ENCODE peak calls at places on chromosomes 7 and 10, in four cellular contexts. One of them, this sample, is unnamed. For H3K36me3 and H3K9me3, the result is how much of the 10 kb centered on the place peaks cover.

GRCh38 chr10:74139981-74140380 is 10.6 kb downstream of the AP3M1 start:
- DNase-seq in CD8-positive, alpha-beta T cell: no peak
- DNase-seq in HepG2: no peak
- DNase-seq in adrenal gland: no peak
- DNase-seq in this sample: no peak

GRCh38 chr7:38368191-38368605 is 94.8 kb upstream of the TARP start:
- DNase-seq in CD8-positive, alpha-beta T cell: peak
- DNase-seq in HepG2: peak
- DNase-seq in adrenal gland: peak
- DNase-seq in this sample: peak

GRCh38 chr10:43390791-43391190 is 18.2 kb downstream of the HNRNPF start:
- DNase-seq in CD8-positive, alpha-beta T cell: no peak
- DNase-seq in HepG2: peak
- DNase-seq in adrenal gland: peak
- DNase-seq in this sample: no peak

GRCh38 chr10:47264797-47265281 is 35.2 kb upstream of the GDF10 start:
- DNase-seq in CD8-positive, alpha-beta T cell: peak
- DNase-seq in HepG2: peak
- DNase-seq in adrenal gland: no peak
- DNase-seq in this sample: no peak

GRCh38 chr7:104643587-104644217 is 315.3 kb downstream of the LHFPL3 start:
- DNase-seq in CD8-positive, alpha-beta T cell: no peak
- DNase-seq in HepG2: peak
- DNase-seq in adrenal gland: no peak
- DNase-seq in this sample: no peak

GRCh38 chr7:155761162-155761561 is 51.1 kb downstream of the SHH start:
- DNase-seq in CD8-positive, alpha-beta T cell: no peak
- DNase-seq in HepG2: no peak
- DNase-seq in adrenal gland: no peak
- DNase-seq in this sample: no peak

GRCh38 chr7:155392726-155393570 is 65.0 kb upstream of the EN2 start:
- DNase-seq in CD8-positive, alpha-beta T cell: no peak
- DNase-seq in HepG2: no peak
- DNase-seq in adrenal gland: no peak
- DNase-seq in this sample: no peak

GRCh38 chr7:77993823-77994222 is 195.2 kb downstream of the PHTF2 start:
- DNase-seq in CD8-positive, alpha-beta T cell: no peak
- DNase-seq in HepG2: no peak
- DNase-seq in adrenal gland: no peak
- DNase-seq in this sample: no peak

GRCh38 chr7:22653981-22654380 is 73.0 kb upstream of the IL6 start:
- DNase-seq in CD8-positive, alpha-beta T cell: no peak
- DNase-seq in HepG2: no peak
- DNase-seq in adrenal gland: no peak
- DNase-seq in this sample: no peak

GRCh38 chr10:21814866-21815265 is 188.7 kb downstream of the DNAJC1 start:
- DNase-seq in CD8-positive, alpha-beta T cell: no peak
- DNase-seq in HepG2: no peak
- DNase-seq in adrenal gland: no peak
- DNase-seq in this sample: no peak

GRCh38 chr10:61346946-61347345 is 106.2 kb downstream of the TMEM26 start:
- DNase-seq in CD8-positive, alpha-beta T cell: no peak
- DNase-seq in HepG2: no peak
- DNase-seq in adrenal gland: no peak
- DNase-seq in this sample: no peak

GRCh38 chr10:8035641-8036520 is 18.6 kb upstream of the GATA3 start:
- DNase-seq in CD8-positive, alpha-beta T cell: no peak
- DNase-seq in HepG2: no peak
- DNase-seq in adrenal gland: no peak
- DNase-seq in this sample: no peak

GRCh38 chr10:72275351-72276012 is 1.8 kb downstream of the DDIT4 start:
- DNase-seq in CD8-positive, alpha-beta T cell: no peak
- DNase-seq in HepG2: no peak
- DNase-seq in adrenal gland: peak
- DNase-seq in this sample: peak

GRCh38 chr7:127189074-127189473 is 63.7 kb downstream of the GRM8 start:
- DNase-seq in CD8-positive, alpha-beta T cell: no peak
- DNase-seq in HepG2: no peak
- DNase-seq in adrenal gland: no peak
- DNase-seq in this sample: no peak

GRCh38 chr10:71968553-71969474 is 4.6 kb downstream of the CHST3 start:
- DNase-seq in CD8-positive, alpha-beta T cell: no peak
- DNase-seq in HepG2: no peak
- DNase-seq in adrenal gland: peak
- DNase-seq in this sample: no peak

GRCh38 chr10:80191589-80192270 is 13.6 kb downstream of the ANXA11 start:
- DNase-seq in CD8-positive, alpha-beta T cell: peak
- DNase-seq in HepG2: no peak
- DNase-seq in adrenal gland: no peak
- DNase-seq in this sample: no peak

GRCh38 chr10:132360766-132361447 is 28.9 kb downstream of the LRRC27 start:
- DNase-seq in CD8-positive, alpha-beta T cell: peak
- DNase-seq in HepG2: no peak
- DNase-seq in adrenal gland: peak
- DNase-seq in this sample: no peak

GRCh38 chr10:43315535-43316245 is 48.8 kb upstream of the RASGEF1A start:
- DNase-seq in CD8-positive, alpha-beta T cell: no peak
- DNase-seq in HepG2: peak
- DNase-seq in adrenal gland: no peak
- DNase-seq in this sample: no peak

GRCh38 chr7:42831051-42831952 is 80.6 kb downstream of the C7orf25 start:
- DNase-seq in CD8-positive, alpha-beta T cell: no peak
- DNase-seq in HepG2: peak
- DNase-seq in adrenal gland: peak
- DNase-seq in this sample: peak

GRCh38 chr7:97021443-97022261 is 3.0 kb downstream of the DLX5 start:
- DNase-seq in CD8-positive, alpha-beta T cell: no peak
- DNase-seq in HepG2: no peak
- DNase-seq in adrenal gland: no peak
- DNase-seq in this sample: no peak

GRCh38 chr10:119687192-119688032 is 36.2 kb downstream of the BAG3 start:
- DNase-seq in CD8-positive, alpha-beta T cell: no peak
- DNase-seq in HepG2: peak
- DNase-seq in adrenal gland: no peak
- DNase-seq in this sample: no peak

GRCh38 chr10:103555321-103555649 is 61.8 kb downstream of the NEURL1 start:
- DNase-seq in CD8-positive, alpha-beta T cell: no peak
- DNase-seq in HepG2: no peak
- DNase-seq in adrenal gland: no peak
- DNase-seq in this sample: no peak

GRCh38 chr10:46311501-46311951 is 24.7 kb downstream of the ANTXRL start:
- DNase-seq in CD8-positive, alpha-beta T cell: no peak
- DNase-seq in HepG2: no peak
- DNase-seq in adrenal gland: no peak
- DNase-seq in this sample: no peak

GRCh38 chr7:75617634-75618234 is 121.0 kb downstream of the HIP1 start:
- DNase-seq in CD8-positive, alpha-beta T cell: peak
- DNase-seq in HepG2: peak
- DNase-seq in adrenal gland: peak
- DNase-seq in this sample: no peak

GRCh38 chr10:102919992-102920736 is 2.1 kb downstream of the CNNM2 start:
- DNase-seq in CD8-positive, alpha-beta T cell: no peak
- DNase-seq in HepG2: peak
- DNase-seq in adrenal gland: no peak
- DNase-seq in this sample: no peak

GRCh38 chr10:74841265-74841973 is 15.0 kb downstream of the KAT6B start:
- DNase-seq in CD8-positive, alpha-beta T cell: no peak
- DNase-seq in HepG2: no peak
- DNase-seq in adrenal gland: peak
- DNase-seq in this sample: no peak

GRCh38 chr10:110016037-110016436 is 8.3 kb downstream of the ADD3 start:
- DNase-seq in CD8-positive, alpha-beta T cell: no peak
- DNase-seq in HepG2: peak
- DNase-seq in adrenal gland: no peak
- DNase-seq in this sample: peak

GRCh38 chr10:123496336-123496735 is 169.8 kb upstream of the GPR26 start:
- DNase-seq in CD8-positive, alpha-beta T cell: no peak
- DNase-seq in HepG2: no peak
- DNase-seq in adrenal gland: no peak
- DNase-seq in this sample: peak

GRCh38 chr7:14385074-14385473 is 395.6 kb upstream of the ETV1 start:
- DNase-seq in CD8-positive, alpha-beta T cell: no peak
- DNase-seq in HepG2: no peak
- DNase-seq in adrenal gland: no peak
- DNase-seq in this sample: no peak

GRCh38 chr7:28958235-28958945 is at the start of gene TRIL:
- DNase-seq in CD8-positive, alpha-beta T cell: no peak
- DNase-seq in HepG2: no peak
- DNase-seq in adrenal gland: peak
- DNase-seq in this sample: peak

GRCh38 chr7:28955723-28956607 is 2.2 kb downstream of the TRIL start:
- DNase-seq in CD8-positive, alpha-beta T cell: no peak
- DNase-seq in HepG2: peak
- DNase-seq in adrenal gland: peak
- DNase-seq in this sample: peak

GRCh38 chr7:28956608-28957063 is 1.5 kb downstream of the TRIL start:
- DNase-seq in CD8-positive, alpha-beta T cell: no peak
- DNase-seq in HepG2: peak
- DNase-seq in adrenal gland: peak
- DNase-seq in this sample: peak

GRCh38 chr7:28957822-28958234 is 302 bp downstream of the TRIL start:
- DNase-seq in CD8-positive, alpha-beta T cell: no peak
- DNase-seq in HepG2: no peak
- DNase-seq in adrenal gland: no peak
- DNase-seq in this sample: peak

DNA sequence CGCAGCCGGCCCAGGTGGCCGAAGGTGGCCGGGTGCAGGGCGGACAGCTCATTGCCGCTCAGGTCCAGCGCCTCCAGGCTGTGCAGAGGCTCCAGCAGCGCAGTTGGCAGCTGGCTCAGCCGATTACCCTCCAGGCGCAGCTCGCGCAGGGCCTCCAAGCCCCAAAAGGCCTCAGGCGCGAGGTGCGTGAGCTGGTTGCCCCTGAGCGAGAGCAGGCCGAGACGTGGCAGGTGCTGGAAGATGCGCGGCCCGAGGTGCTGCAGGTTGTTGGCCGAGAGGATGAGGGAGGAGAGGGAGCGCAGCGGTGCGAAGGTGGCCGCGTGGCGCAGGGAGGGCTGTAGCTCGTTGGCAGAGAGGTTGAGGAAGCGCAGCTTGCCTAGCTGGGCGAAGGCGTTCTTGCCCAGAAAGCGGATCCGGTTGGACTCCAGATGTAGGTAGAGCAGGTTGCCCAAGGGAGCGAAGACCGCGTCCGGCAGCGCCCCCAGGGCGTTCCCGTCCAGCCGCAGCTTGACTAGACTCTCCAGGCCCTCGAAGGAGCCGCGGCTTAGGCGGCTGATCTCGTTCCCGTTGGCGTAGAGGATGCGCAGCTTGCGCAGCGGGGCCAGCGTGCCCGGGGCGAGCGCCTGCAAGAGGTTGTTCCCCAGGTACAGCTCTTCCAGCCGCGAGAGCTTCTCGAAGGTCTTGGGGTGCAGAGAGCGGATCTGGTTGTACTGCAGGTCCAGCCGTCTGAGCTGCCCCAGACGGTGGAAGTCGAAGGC is 887 bp downstream of the TRIL start:
- DNase-seq in CD8-positive, alpha-beta T cell: no peak
- DNase-seq in HepG2: no peak
- DNase-seq in adrenal gland: peak
- DNase-seq in this sample: no peak
- H3K4me3 ChIP-seq in CD8-positive, alpha-beta T cell: peak
- H3K4me3 ChIP-seq in HepG2: no peak
- H3K4me3 ChIP-seq in adrenal gland: no peak
- H3K4me3 ChIP-seq in this sample: peak

DNA sequence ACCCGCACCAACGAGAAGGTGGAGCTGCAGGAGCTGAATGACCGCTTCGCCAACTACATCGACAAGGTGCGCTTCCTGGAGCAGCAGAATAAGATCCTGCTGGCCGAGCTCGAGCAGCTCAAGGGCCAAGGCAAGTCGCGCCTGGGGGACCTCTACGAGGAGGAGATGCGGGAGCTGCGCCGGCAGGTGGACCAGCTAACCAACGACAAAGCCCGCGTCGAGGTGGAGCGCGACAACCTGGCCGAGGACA is 1.6 kb downstream of the VIM start:
- DNase-seq in CD8-positive, alpha-beta T cell: no peak
- DNase-seq in HepG2: no peak
- DNase-seq in adrenal gland: no peak
- DNase-seq in this sample: no peak
- H3K36me3 ChIP-seq in CD8-positive, alpha-beta T cell: under half
- H3K36me3 ChIP-seq in HepG2: under half
- H3K36me3 ChIP-seq in adrenal gland: under half
- H3K36me3 ChIP-seq in this sample: half or more

GRCh38 chr7:57769958-57770357 is 320.0 kb downstream of the ZNF716 start:
- DNase-seq in CD8-positive, alpha-beta T cell: no peak
- DNase-seq in HepG2: no peak
- DNase-seq in adrenal gland: no peak
- DNase-seq in this sample: no peak
- H3K9me3 ChIP-seq in CD8-positive, alpha-beta T cell: under half
- H3K9me3 ChIP-seq in HepG2: half or more
- H3K9me3 ChIP-seq in adrenal gland: under half
- H3K9me3 ChIP-seq in this sample: under half

GRCh38 chr7:130140551-130141160 is 64.5 kb downstream of the TMEM209 start:
- DNase-seq in CD8-positive, alpha-beta T cell: no peak
- DNase-seq in HepG2: no peak
- DNase-seq in adrenal gland: no peak
- DNase-seq in this sample: no peak

GRCh38 chr7:130143334-130143732 is 61.9 kb downstream of the TMEM209 start:
- DNase-seq in CD8-positive, alpha-beta T cell: no peak
- DNase-seq in HepG2: no peak
- DNase-seq in adrenal gland: no peak
- DNase-seq in this sample: no peak

GRCh38 chr7:130142654-130143333 is 62.4 kb downstream of the TMEM209 start:
- DNase-seq in CD8-positive, alpha-beta T cell: no peak
- DNase-seq in HepG2: no peak
- DNase-seq in adrenal gland: no peak
- DNase-seq in this sample: no peak

GRCh38 chr7:130141161-130141857 is 63.9 kb downstream of the TMEM209 start:
- DNase-seq in CD8-positive, alpha-beta T cell: peak
- DNase-seq in HepG2: no peak
- DNase-seq in adrenal gland: peak
- DNase-seq in this sample: no peak

DNA sequence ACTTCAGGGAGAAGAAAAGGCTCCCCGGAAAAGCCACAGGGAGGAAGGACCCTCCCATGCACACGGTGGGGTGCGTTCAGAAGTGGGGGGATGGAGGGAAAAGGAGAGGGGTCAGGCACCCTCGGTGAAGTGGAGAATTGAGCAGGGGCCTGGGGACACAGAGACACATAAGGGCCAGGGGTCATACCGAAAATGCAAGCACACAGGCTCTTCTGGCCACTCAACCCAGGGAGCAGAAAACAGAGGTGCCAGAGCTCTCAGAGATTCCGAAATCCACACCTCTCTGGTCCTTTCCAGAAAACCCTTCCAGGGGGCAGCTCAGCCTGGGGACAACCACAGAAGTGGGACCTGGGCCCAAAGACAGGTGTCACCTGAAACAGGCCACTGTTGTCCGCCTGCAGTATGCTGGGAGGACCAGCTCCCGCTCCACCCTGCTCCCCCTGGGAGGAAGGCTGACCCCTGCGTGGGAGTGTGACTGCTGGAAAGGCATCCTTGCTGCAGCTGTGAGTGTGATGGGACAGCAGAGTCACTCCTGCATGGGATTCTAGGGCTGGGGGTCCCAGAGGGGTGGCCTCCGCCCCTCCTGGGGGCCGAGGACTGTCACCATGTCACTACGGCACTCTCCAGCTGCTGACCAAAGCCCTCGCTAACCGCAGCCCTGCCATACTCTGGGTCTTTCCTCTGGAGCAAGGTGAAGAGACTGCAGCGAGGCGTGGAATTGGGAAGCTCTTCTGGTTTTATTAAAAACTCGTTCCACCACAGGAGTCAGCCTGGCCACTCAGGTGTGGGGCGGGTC is 63.1 kb downstream of the TMEM209 start:
- DNase-seq in CD8-positive, alpha-beta T cell: no peak
- DNase-seq in HepG2: no peak
- DNase-seq in adrenal gland: no peak
- DNase-seq in this sample: no peak
- H3K4me3 ChIP-seq in CD8-positive, alpha-beta T cell: peak
- H3K4me3 ChIP-seq in HepG2: no peak
- H3K4me3 ChIP-seq in adrenal gland: no peak
- H3K4me3 ChIP-seq in this sample: no peak

This sample was measured in MG63.